ENCODE peak calls at places on chromosomes 1 and 21, in six cellular contexts. Y is thoracic aorta; T is CD8-positive, alpha-beta T cell; R is right lobe of liver; M is WERI-Rb-1; I is PC-3. E is an unnamed sample.

GRCh38 chr1:93967276-93967675 is 58.0 kb upstream of the GCLM start:
- DNase-seq in M (peak; percentile 65), Y (no peak), I (no peak), R (no peak), T (no peak), E (no peak)

GRCh38 chr1:231686384-231686783 is 59.8 kb downstream of the DISC1 start:
- DNase-seq in Y (no peak), I (no peak), R (no peak), M (no peak), T (no peak), E (no peak)

GRCh38 chr1:10161541-10162290 is 48.7 kb upstream of the KIF1B start:
- DNase-seq in R (no peak), Y (peak; percentile 22), I (no peak), T (no peak), M (no peak), E (no peak)

GRCh38 chr1:205719015-205719414 is 31.0 kb downstream of the NUCKS1 start:
- DNase-seq in T (no peak), M (no peak), R (no peak), Y (no peak), I (no peak), E (no peak)

GRCh38 chr1:84742653-84743052 is 52.4 kb upstream of the SSX2IP start:
- DNase-seq in T (no peak), Y (no peak), M (no peak), I (peak; percentile 20), R (no peak), E (no peak)

GRCh38 chr1:210321131-210321530 is 7.6 kb upstream of the HHAT start:
- DNase-seq in I (no peak), Y (no peak), M (peak; percentile 82), T (no peak), R (no peak), E (no peak)

GRCh38 chr1:182962554-182963115 is 9.7 kb upstream of the SHCBP1L start:
- DNase-seq in M (peak; percentile 51), Y (peak; percentile 43), R (peak; percentile 68), T (no peak), I (peak; percentile 80), E (no peak)

GRCh38 chr21:17780539-17780938 is 38.6 kb downstream of the C21orf91 start:
- DNase-seq in R (no peak), T (no peak), Y (no peak), M (no peak), I (no peak), E (peak; percentile 59)

GRCh38 chr21:46431448-46431847 is 27.2 kb upstream of the DIP2A start:
- DNase-seq in M (no peak), Y (no peak), I (no peak), T (no peak), R (no peak), E (no peak)

GRCh38 chr1:206836111-206836510 is 29.3 kb upstream of the IL20 start:
- DNase-seq in I (no peak), R (no peak), Y (no peak), T (no peak), M (no peak), E (no peak)

GRCh38 chr1:211606327-211606913 is 27.5 kb upstream of the SLC30A1 start:
- DNase-seq in M (no peak), T (no peak), Y (no peak), I (no peak), R (no peak), E (no peak)

GRCh38 chr1:25844485-25845337 is 14.5 kb downstream of the AUNIP start:
- DNase-seq in Y (no peak), M (no peak), T (no peak), I (no peak), R (no peak), E (no peak)

GRCh38 chr1:77036560-77036959 is 169.3 kb downstream of the ST6GALNAC5 start:
- DNase-seq in M (no peak), T (no peak), Y (no peak), I (peak; percentile 56), R (no peak), E (no peak)

GRCh38 chr1:228141082-228141870 is 1.2 kb downstream of the GUK1 start:
- DNase-seq in R (peak; percentile 49), I (peak; percentile 59), M (no peak), T (no peak), Y (no peak), E (no peak)

GRCh38 chr1:17881761-17882160 is 126.6 kb downstream of the ACTL8 start:
- DNase-seq in Y (no peak), M (no peak), R (no peak), I (peak; percentile 5), T (no peak), E (no peak)

DNA sequence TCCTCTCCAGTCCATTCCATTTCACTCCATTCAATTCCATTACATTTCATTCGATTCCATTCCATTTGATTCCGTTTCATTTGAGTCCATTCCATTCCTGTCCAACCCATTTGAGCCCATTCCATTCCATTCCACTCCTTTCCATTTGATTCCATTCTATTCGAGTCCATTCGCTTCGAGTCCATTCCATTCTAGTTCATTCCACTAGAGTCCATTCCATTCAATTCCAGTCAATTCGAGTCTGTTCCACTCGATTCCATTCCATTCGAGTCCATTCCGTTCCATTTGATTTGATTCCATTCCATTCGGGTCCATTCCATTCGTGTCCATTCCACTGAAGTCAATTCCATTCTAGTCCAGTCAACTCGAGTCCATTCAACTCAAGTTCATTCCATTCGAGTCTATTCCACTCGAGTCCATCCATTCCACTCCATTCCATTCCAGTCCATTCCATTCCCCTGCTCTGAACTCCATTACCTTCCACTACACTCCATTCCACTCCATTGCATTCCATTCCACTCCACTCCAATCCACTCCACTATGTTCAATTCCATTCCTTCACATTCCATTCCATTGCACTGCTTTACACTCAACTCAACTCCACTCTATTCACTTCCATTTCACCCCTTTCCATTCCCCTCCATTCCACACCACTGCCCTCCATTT is 2569.4 kb upstream of the TPTE start:
- DNase-seq in R (no peak), T (no peak), Y (no peak), M (no peak), I (no peak), E (no peak)
- H3K9me3 ChIP-seq in R (peaks cover 4% of the 10 kb centered on the region), T (peaks cover 68% of the 10 kb centered on the region), Y (peaks cover 64% of the 10 kb centered on the region), M (peaks cover 83% of the 10 kb centered on the region), I (peaks cover 92% of the 10 kb centered on the region), E (peaks cover 65% of the 10 kb centered on the region)

GRCh38 chr1:46768445-46768844 is 30.4 kb upstream of the CYP4B1 start:
- DNase-seq in I (no peak), R (no peak), M (no peak), Y (no peak), T (no peak), E (no peak)

GRCh38 chr1:46770541-46770940 is 28.3 kb upstream of the CYP4B1 start:
- DNase-seq in I (no peak), Y (no peak), M (no peak), R (no peak), T (no peak), E (no peak)

GRCh38 chr1:46772571-46772970 is 26.3 kb upstream of the CYP4B1 start:
- DNase-seq in R (no peak), M (no peak), T (no peak), Y (no peak), I (no peak), E (no peak)

GRCh38 chr1:46769028-46769740 is 29.7 kb upstream of the CYP4B1 start:
- DNase-seq in I (no peak), R (no peak), M (no peak), T (no peak), Y (no peak), E (no peak)

DNA sequence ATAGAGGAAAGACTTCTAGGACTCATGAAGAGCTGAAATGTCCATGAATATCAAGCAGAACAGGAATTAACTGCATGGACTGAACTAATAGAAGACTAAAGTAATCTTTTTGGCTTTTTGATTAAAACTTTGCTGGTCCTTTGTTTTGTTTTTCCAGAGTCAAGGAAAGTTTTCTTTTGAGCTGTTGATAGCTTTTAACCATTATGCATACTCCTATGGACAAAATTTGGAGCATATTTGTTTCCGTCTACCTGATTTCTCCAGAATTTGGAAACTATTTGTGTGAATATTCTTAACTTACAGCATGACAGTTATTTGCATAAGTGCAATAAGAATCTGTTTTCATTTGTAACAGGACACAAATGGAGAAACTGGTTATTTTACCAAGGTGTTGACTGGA is 24.5 kb upstream of the CYP4B1 start:
- DNase-seq in T (no peak), M (no peak), R (no peak), I (no peak), Y (no peak), E (no peak)
- H3K9me3 ChIP-seq in T (peaks cover 10% of the 10 kb centered on the region), M (peaks cover 23% of the 10 kb centered on the region), R (no peaks in the 10 kb centered on the region), I (peaks cover 10% of the 10 kb centered on the region), Y (peaks cover 17% of the 10 kb centered on the region), E (peaks cover 4% of the 10 kb centered on the region)

GRCh38 chr1:6416906-6417305 is 2.8 kb downstream of the HES2 start:
- DNase-seq in T (no peak), R (no peak), Y (no peak), M (no peak), I (no peak), E (no peak)

GRCh38 chr1:6417961-6418667 is 1.6 kb downstream of the HES2 start:
- DNase-seq in M (no peak), I (no peak), T (no peak), Y (no peak), R (peak; percentile 78), E (no peak)

GRCh38 chr1:6414443-6414844 is 5.3 kb downstream of the HES2 start:
- DNase-seq in Y (no peak), M (peak; percentile 67), R (no peak), I (peak; percentile 50), T (no peak), E (no peak)

GRCh38 chr1:6414881-6415280 is 4.8 kb downstream of the HES2 start:
- DNase-seq in Y (no peak), R (no peak), M (no peak), T (no peak), I (no peak), E (no peak)

DNA sequence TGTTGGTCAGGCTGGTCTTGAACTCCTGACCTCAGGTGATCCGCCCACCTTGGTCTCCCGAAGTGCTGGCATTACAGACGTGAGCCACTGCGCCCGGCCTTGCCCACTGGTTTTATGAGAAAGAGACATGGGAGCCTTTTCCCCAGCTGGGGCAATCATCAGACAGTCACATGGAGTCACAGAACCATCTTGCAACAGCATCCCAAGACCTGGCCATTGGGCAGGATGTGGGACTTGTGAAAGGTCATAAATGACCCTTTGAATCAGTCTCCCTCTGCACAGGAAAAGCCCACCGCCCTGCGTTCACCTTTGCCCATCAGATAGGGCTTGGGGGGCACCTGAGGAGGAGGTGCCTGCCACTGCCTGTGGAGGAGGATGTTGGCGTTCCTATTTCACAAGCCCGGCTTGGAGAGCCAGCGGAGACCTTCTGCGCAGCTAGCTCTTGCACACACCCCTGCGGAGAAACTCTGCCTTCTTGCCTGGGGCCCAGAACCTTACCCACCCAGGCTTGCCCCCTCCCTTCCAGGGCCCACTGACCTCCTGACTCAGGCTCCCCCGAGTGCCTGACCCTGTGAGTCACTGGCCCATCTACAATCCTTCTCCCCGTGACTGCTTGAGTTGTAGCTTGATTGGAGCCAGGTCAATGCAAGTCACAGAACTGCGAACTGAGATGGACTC is 3.6 kb downstream of the HES2 start:
- DNase-seq in R (no peak), I (no peak), Y (no peak), M (no peak), T (no peak), E (no peak)
- H3K9me3 ChIP-seq in R (no peaks in the 10 kb centered on the region), I (no peaks in the 10 kb centered on the region), Y (no peaks in the 10 kb centered on the region), M (no peaks in the 10 kb centered on the region), T (no peaks in the 10 kb centered on the region), E (no peaks in the 10 kb centered on the region)

GRCh38 chr1:172653015-172653709 is 5.7 kb upstream of the FASLG start:
- DNase-seq in R (no peak), I (peak; percentile 60), M (no peak), Y (no peak), T (no peak), E (no peak)
- H3K9me3 ChIP-seq in R (no peaks in the 10 kb centered on the region), I (no peaks in the 10 kb centered on the region), M (no peaks in the 10 kb centered on the region), Y (no peaks in the 10 kb centered on the region), T (no peaks in the 10 kb centered on the region), E (no peaks in the 10 kb centered on the region)

GRCh38 chr1:2967881-2968280 is 53.4 kb upstream of the ACTRT2 start:
- DNase-seq in R (peak; percentile 2), T (no peak), I (no peak), Y (no peak), M (no peak), E (no peak)
- H3K9me3 ChIP-seq in R (no peaks in the 10 kb centered on the region), T (no peaks in the 10 kb centered on the region), I (peaks cover 4% of the 10 kb centered on the region), Y (no peaks in the 10 kb centered on the region), M (no peaks in the 10 kb centered on the region), E (no peaks in the 10 kb centered on the region)

E was measured in T-helper 17 cell.